ENCODE peak calls at places on chromosomes 7 and 10, in seven cellular contexts. A is suprapubic skin, B is MM.1S, F is hepatocyte, O is endothelial cell of umbilical vein, J is endodermal cell, G is left ventricle myocardium inferior. E is an unnamed sample.

GRCh38 chr7:26348987-26349809 is 57.5 kb downstream of the SNX10 start:
- DNase-seq in A (no peak), B (no peak), F (no peak), O (no peak), J (no peak), G (no peak), E (no peak)

GRCh38 chr10:87675396-87676376 is 16.0 kb downstream of the PAPSS2 start:
- DNase-seq in A (no peak), B (no peak), F (no peak), O (peak), J (no peak), G (no peak), E (no peak)

GRCh38 chr7:5514440-5515035 is 90.9 kb upstream of the TNRC18 start:
- DNase-seq in A (no peak), B (no peak), F (no peak), O (no peak), J (peak), G (no peak), E (peak)

GRCh38 chr7:122132341-122132740 is 11.7 kb downstream of the AASS start:
- DNase-seq in A (no peak), B (no peak), F (no peak), O (no peak), J (no peak), G (no peak), E (no peak)

GRCh38 chr7:148729984-148730733 is 31.5 kb downstream of the CUL1 start:
- DNase-seq in A (no peak), B (no peak), F (no peak), O (no peak), J (no peak), G (no peak), E (no peak)

GRCh38 chr10:21160116-21160515 is 263.0 kb upstream of the NEBL start:
- DNase-seq in A (no peak), B (no peak), F (no peak), O (no peak), J (no peak), G (no peak), E (peak)

GRCh38 chr7:2202361-2202761 is 30.4 kb downstream of the MAD1L1 start:
- DNase-seq in A (no peak), B (no peak), F (no peak), O (no peak), J (no peak), G (no peak), E (peak)

GRCh38 chr10:92011560-92012214 is 88.1 kb downstream of the BTAF1 start:
- DNase-seq in A (no peak), B (no peak), F (no peak), O (peak), J (no peak), G (no peak), E (no peak)

GRCh38 chr7:93890464-93891068 is at the start of gene TFPI2:
- DNase-seq in A (no peak), B (no peak), F (peak), O (peak), J (peak), G (peak), E (peak)

GRCh38 chr10:126732308-126732707 is 61.8 kb upstream of the C10orf90 start:
- DNase-seq in A (no peak), B (no peak), F (no peak), O (no peak), J (no peak), G (no peak), E (no peak)

GRCh38 chr10:13950543-13950939 is 363.8 kb downstream of the PRPF18 start:
- DNase-seq in A (no peak), B (no peak), F (no peak), O (no peak), J (no peak), G (no peak), E (no peak)

GRCh38 chr7:132207211-132207610 is 369.1 kb downstream of the PLXNA4 start:
- DNase-seq in A (no peak), B (no peak), F (no peak), O (no peak), J (no peak), G (peak), E (no peak)

GRCh38 chr10:36725581-36726520 is 399.5 kb upstream of the ANKRD30A start:
- DNase-seq in A (no peak), B (peak), F (peak), O (peak), J (peak), G (no peak), E (no peak)

GRCh38 chr10:88270871-88271713 is 312.0 kb downstream of the RNLS start:
- DNase-seq in A (no peak), B (peak), F (no peak), O (no peak), J (no peak), G (no peak), E (no peak)

GRCh38 chr10:78205457-78205856 is 171.8 kb downstream of the RPS24 start:
- DNase-seq in A (no peak), B (no peak), F (no peak), O (no peak), J (no peak), G (no peak), E (no peak)

DNA sequence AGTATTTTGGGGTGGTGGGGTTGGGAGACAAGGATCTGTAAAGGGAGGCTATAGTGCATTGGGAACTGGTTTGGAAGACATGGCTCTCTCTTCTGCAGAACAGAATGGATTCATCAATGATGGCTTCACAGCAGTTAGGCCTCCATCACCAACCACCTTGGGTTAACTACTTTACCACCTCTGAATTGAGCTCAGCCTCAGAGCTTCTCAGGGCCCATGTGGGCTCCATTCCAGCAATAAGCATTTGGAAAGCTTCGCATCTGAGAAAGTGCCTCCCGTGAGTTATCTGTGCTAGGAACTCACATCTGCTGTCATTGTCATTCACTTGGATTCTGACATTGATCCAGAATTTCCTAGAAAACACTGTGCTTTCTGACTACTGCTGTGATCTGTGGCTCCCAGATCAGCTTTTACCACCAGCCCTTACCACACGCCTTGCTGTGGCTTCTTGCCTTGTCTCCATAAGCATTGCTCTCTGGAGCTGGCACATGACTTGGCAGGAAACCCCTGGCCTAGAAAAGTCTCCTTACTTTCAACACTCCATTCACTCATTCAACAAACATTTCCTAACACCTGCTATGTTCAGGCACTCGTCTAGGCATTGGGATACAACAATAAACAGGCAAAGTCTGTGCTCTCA is 70.7 kb upstream of the ADO start:
- DNase-seq in A (no peak), B (no peak), F (no peak), O (no peak), J (no peak), G (peak), E (no peak)
- H3K4me3 ChIP-seq in A (no peak), B (no peak), F (no peak), O (no peak), J (no peak), G (no peak), E (no peak)

GRCh38 chr7:128022631-128023532 is 8.4 kb downstream of the LRRC4 start:
- DNase-seq in A (no peak), B (no peak), F (no peak), O (no peak), J (no peak), G (no peak), E (no peak)
- H3K27ac ChIP-seq in A (no peak), B (no peak), F (no peak), O (no peak), J (no peak), G (no peak), E (no peak)

GRCh38 chr7:18754766-18755165 is 259.2 kb downstream of the HDAC9 start:
- DNase-seq in A (no peak), B (no peak), F (no peak), O (peak), J (no peak), G (no peak), E (no peak)

GRCh38 chr7:18753972-18754610 is 258.5 kb downstream of the HDAC9 start:
- DNase-seq in A (no peak), B (no peak), F (no peak), O (no peak), J (no peak), G (no peak), E (no peak)

GRCh38 chr7:18756378-18757050 is 261.0 kb downstream of the HDAC9 start:
- DNase-seq in A (no peak), B (no peak), F (no peak), O (no peak), J (no peak), G (no peak), E (no peak)

GRCh38 chr7:18760046-18760445 is 264.5 kb downstream of the HDAC9 start:
- DNase-seq in A (no peak), B (no peak), F (no peak), O (no peak), J (no peak), G (no peak), E (no peak)

GRCh38 chr7:18755793-18756192 is 260.2 kb downstream of the HDAC9 start:
- DNase-seq in A (no peak), B (no peak), F (no peak), O (no peak), J (no peak), G (no peak), E (no peak)
- H3K4me3 ChIP-seq in A (no peak), B (no peak), F (no peak), O (no peak), J (no peak), G (no peak), E (no peak)

GRCh38 chr7:125136755-125137547 is 207.3 kb upstream of the POT1 start:
- DNase-seq in A (no peak), B (peak), F (peak), O (peak), J (no peak), G (no peak), E (no peak)
- H3K27ac ChIP-seq in A (no peak), B (no peak), F (peak), O (peak), J (no peak), G (no peak), E (no peak)

DNA sequence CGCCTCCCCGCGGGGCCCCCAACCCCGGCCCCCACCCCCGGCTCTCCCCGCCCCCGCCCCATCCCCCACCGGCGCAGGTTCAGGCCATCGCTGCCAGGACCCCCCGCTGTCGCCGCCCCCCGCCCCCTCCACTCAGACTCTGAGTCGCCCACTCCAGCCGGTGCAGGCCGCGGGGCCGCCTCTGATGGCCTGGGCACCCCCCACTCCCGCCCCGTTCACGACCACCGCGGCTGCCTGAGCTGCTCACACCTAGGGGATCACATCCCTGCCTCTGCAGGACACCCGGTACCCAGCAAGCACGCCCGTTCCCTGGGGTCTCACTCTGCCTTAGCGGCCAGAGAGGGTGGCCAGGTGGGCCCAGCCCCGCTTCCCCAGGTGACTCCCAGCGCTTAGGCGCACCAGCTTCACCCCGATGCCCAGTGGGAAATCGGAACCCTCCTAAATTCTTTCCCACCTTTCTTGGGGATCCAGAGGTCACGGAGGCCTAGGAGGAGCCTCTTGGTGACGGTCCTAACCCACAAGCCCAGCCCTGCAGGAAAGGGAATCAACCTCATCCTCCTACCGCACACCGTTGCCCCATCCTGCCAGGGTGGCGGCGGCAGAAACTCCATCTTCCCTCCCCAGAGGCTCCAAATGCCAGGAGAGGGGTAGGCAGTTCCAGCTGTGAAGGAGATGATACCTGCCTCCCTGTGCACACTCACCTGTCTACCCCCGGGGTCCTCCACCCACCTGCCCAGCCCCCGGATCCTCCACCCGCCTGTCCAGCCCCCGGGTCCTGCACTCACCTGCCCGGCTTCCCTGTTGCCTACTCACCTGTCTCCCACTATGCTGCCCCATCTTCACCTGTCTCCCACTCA is 13.7 kb upstream of the DNAAF5 start:
- DNase-seq in A (peak), B (no peak), F (no peak), O (no peak), J (peak), G (no peak), E (no peak)
- H3K4me3 ChIP-seq in A (peak), B (no peak), F (no peak), O (no peak), J (no peak), G (peak), E (no peak)

GRCh38 chr10:76420725-76421124 is 989.3 kb downstream of the LRMDA start:
- DNase-seq in A (no peak), B (no peak), F (no peak), O (no peak), J (no peak), G (no peak), E (no peak)
- H3K27ac ChIP-seq in A (no peak), B (no peak), F (no peak), O (no peak), J (no peak), G (no peak), E (no peak)

GRCh38 chr10:97184971-97185325 is 811 bp downstream of the SLIT1 start:
- DNase-seq in A (no peak), B (no peak), F (no peak), O (no peak), J (no peak), G (no peak), E (peak)
- H3K4me3 ChIP-seq in A (no peak), B (no peak), F (no peak), O (no peak), J (peak), G (no peak), E (no peak)

GRCh38 chr7:83109352-83109751 is 53.3 kb downstream of the PCLO start:
- DNase-seq in A (no peak), B (no peak), F (no peak), O (no peak), J (no peak), G (no peak), E (no peak)
- H3K27ac ChIP-seq in A (no peak), B (no peak), F (no peak), O (no peak), J (no peak), G (no peak), E (no peak)